ENCODE peak calls at places on chromosomes 4 and X, in five cellular contexts. X is ovary, Y is tibial nerve, D is A549, R is sigmoid colon. M is an unnamed sample.
A peak's percentile ranks its signal among the peaks of the same experiment; 100 is the strongest.

GRCh38 chr4:31175242-31175910 is 455.2 kb downstream of the PCDH7 start:
- DNase-seq in X (no peak), Y (no peak), D (no peak), R (no peak), M (no peak)

GRCh38 chr4:24810016-24810415 is 14.6 kb downstream of the SOD3 start:
- DNase-seq in X (no peak), Y (no peak), D (no peak), R (no peak), M (no peak)

GRCh38 chr4:117249333-117249732 is 164.0 kb upstream of the TRAM1L1 start:
- DNase-seq in X (no peak), Y (no peak), D (no peak), R (no peak), M (no peak)

GRCh38 chrX:111568356-111568755 is 56.9 kb downstream of the SERTM2 start:
- DNase-seq in X (no peak), Y (no peak), D (peak; percentile 43), R (no peak), M (peak; percentile 0)

GRCh38 chrX:42290608-42291007 is 367.3 kb upstream of the CASK start:
- DNase-seq in X (no peak), Y (no peak), D (peak; percentile 21), R (no peak), M (peak; percentile 1)

GRCh38 chrX:107619836-107620235 is 8.5 kb upstream of the PRPS1 start:
- DNase-seq in X (no peak), Y (no peak), D (no peak), R (no peak), M (peak; percentile 4)

GRCh38 chr4:163331629-163332360 is 601 bp downstream of the NPY1R start:
- DNase-seq in X (peak; percentile 16), Y (no peak), D (no peak), R (no peak), M (no peak)

GRCh38 chrX:25144043-25144940 is 128.5 kb upstream of the ARX start:
- DNase-seq in X (peak; percentile 69), Y (peak; percentile 68), D (peak; percentile 60), R (peak; percentile 72), M (peak; percentile 10)

GRCh38 chrX:17655232-17656034 is 81.9 kb upstream of the SCML1 start:
- DNase-seq in X (no peak), Y (no peak), D (no peak), R (no peak), M (no peak)

GRCh38 chrX:12877386-12877785 is 10.5 kb downstream of the TLR7 start:
- DNase-seq in X (no peak), Y (no peak), D (no peak), R (no peak), M (peak; percentile 14)

GRCh38 chr4:76639292-76639691 is 204.3 kb downstream of the SHROOM3 start:
- DNase-seq in X (no peak), Y (no peak), D (no peak), R (no peak), M (no peak)

GRCh38 chr4:143352052-143352451 is 15.4 kb downstream of the GAB1 start:
- DNase-seq in X (no peak), Y (no peak), D (no peak), R (no peak), M (no peak)

GRCh38 chr4:134089885-134090284 is 111.7 kb downstream of the PABPC4L start:
- DNase-seq in X (no peak), Y (no peak), D (peak; percentile 2), R (no peak), M (no peak)

DNA sequence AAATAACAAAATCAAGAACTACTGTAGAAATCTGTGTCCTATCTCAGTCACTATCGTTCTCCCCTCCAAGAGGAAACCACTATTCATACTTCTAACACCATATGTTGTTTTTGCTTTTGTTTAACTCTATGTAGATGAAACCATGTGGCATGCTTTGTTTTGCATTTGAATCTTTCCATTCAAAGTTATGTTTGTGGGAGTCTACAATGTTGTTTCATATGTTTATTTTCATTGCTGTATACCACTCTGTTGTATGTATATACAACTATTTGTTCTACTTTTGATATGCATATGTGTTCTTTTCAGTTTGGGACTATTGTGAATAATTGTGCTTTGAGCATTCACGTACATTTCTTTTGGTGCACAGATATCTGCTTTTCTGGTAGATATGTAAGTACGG is 116.1 kb downstream of the PABPC4L start:
- DNase-seq in X (no peak), Y (no peak), D (no peak), R (no peak), M (no peak)
- TF ChIP-seq EP300 in X (no peak), Y (no peak), D (no peak), R (no peak), M (no peak)

GRCh38 chr4:123449780-123450179 is 53.2 kb downstream of the SPRY1 start:
- DNase-seq in X (no peak), Y (no peak), D (no peak), R (no peak), M (peak; percentile 46)
- TF ChIP-seq EP300 in X (no peak), Y (no peak), D (no peak), R (no peak), M (no peak)

DNA sequence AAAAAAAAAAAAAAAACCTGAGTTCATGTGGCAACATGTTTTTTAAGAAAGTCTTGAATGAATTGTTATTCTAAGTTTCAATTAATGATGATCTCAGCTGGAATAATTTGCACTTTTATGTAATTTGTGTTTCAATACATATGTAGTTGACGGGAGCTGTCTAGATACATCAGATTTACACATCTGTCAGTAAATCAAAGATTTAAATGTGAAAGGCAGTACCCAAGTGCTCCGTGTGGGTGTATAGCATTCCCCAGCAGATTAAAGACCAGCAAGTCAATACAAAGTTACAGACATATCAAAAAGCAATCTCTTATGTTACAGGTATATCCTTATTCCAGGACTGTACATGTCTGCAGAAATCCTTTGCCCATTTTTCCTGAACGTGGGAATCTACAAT is 35.2 kb downstream of the SYNPO2 start:
- DNase-seq in X (no peak), Y (no peak), D (no peak), R (no peak), M (no peak)
- TF ChIP-seq EP300 in X (no peak), Y (no peak), D (no peak), R (no peak), M (no peak)

GRCh38 chr4:15201782-15202181 is 199.5 kb downstream of the CPEB2 start:
- DNase-seq in X (no peak), Y (no peak), D (no peak), R (no peak), M (no peak)
- TF ChIP-seq EP300 in X (no peak), Y (no peak), D (no peak), R (no peak), M (no peak)

DNA sequence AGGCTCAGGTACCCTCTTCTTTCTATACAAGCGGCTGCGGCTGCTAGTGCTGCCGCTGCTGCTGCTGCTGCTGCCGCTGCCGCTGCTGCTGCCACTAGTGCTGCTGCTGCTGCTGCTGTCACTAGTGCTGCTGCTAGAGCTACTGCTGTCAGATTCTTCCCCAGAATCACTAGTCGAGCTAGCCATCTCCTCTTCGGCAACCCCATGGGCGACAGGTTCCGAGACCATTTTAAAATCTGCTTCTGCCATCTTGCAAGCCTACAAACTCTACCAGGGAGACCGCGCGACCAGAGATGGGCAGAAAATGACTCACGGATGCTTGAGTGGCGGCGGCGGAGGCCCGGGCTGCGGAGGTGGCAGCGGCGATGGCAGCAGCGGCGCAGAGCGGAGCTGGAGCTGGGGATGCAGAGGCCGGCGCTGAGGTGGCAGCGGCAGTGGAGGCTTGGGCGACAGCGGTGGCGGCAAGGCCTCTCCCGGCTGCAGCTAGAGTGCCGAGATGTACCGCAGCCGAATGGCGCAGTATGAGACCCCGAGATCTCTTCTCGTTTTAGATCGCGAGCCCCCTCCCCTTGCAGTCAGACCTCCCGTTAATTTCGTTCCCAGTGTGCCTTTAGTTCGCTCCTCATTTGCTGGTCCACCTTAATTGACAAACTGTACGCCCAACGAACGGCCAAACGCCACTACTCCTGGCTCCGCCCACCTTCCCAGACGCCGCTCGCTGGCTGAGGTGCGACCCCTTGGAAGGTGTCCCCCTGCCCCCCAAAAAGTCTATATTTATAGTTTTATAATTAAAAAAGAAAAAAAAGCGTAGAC is at the start of gene NAP1L3:
- DNase-seq in X (peak; percentile 63), Y (peak; percentile 45), D (peak; percentile 63), R (peak; percentile 73), M (peak; percentile 5)
- TF ChIP-seq EP300 in X (no peak), Y (no peak), D (no peak), R (no peak), M (no peak)

GRCh38 chrX:38149016-38149415 is 71.7 kb downstream of the SRPX start:
- DNase-seq in X (no peak), Y (no peak), D (no peak), R (no peak), M (no peak)

GRCh38 chrX:38154818-38155217 is 65.9 kb downstream of the SRPX start:
- DNase-seq in X (no peak), Y (no peak), D (no peak), R (no peak), M (no peak)

GRCh38 chrX:38154340-38154739 is 66.3 kb downstream of the SRPX start:
- DNase-seq in X (peak; percentile 12), Y (no peak), D (no peak), R (no peak), M (peak; percentile 2)

GRCh38 chrX:38151426-38151825 is 69.2 kb downstream of the SRPX start:
- DNase-seq in X (no peak), Y (no peak), D (no peak), R (no peak), M (no peak)

GRCh38 chrX:38150993-38151392 is 69.7 kb downstream of the SRPX start:
- DNase-seq in X (no peak), Y (no peak), D (no peak), R (no peak), M (no peak)
- TF ChIP-seq EP300 in X (no peak), Y (no peak), D (no peak), R (no peak), M (no peak)

DNA sequence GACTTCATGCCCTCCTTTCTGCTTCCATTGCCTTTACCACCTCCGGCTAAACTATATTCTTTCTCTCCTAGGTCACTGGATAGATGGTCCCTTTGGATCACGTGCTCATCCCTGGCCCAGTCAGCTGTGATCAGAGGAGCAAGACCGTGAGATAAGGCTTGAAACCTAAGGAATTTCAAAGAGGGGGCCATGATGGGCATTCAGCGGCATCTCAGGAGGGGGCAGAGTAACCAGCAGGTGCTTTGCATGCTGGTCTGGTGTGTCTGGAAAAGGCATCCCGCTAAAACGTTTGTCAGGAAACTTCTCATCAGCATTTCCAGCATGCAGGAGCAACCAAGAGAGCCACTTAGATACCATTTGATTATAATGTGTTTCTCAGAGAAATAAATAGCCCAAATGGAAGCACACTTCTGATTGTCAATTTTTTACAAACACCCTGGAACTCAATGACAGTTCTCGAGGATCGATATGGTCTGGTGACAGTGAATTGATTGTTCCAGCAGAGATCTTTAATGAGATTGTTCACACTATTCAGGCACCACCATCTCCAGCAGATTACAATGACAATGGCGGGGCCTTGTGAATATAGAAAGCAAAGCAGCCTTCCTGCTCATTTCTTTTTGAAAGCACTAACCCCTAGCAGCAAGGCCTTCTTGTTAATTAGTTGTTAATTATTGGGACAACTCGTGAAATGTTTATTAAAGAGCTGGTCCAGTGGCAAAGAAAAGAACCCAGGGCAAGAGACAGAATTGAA is 327.1 kb downstream of the PTTG2 start:
- DNase-seq in X (no peak), Y (no peak), D (no peak), R (no peak), M (no peak)
- TF ChIP-seq EP300 in X (no peak), Y (no peak), D (no peak), R (no peak), M (no peak)

M was measured in HepG2.